ENCODE peak calls at places on chromosomes 11 and 22, in four cellular contexts. One of them, this sample, is unnamed. For H3K4me1, the result is how much of the 10 kb centered on the place peaks cover.

GRCh38 chr11:118048472-118049370 is 28.2 kb upstream of the TMPRSS4 start:
- DNase-seq in adipocyte: no peak
- DNase-seq in colonic mucosa: no peak
- DNase-seq in PC-3: no peak
- DNase-seq in this sample: no peak

GRCh38 chr11:125165664-125166346 is 1.3 kb downstream of the PKNOX2 start:
- DNase-seq in colonic mucosa: no peak
- DNase-seq in adipocyte: peak
- DNase-seq in PC-3: no peak
- DNase-seq in this sample: peak

GRCh38 chr11:61695917-61696316 is 15.7 kb downstream of the DAGLA start:
- DNase-seq in adipocyte: peak
- DNase-seq in PC-3: peak
- DNase-seq in colonic mucosa: peak
- DNase-seq in this sample: peak

GRCh38 chr22:50141891-50142363 is 28.6 kb upstream of the PANX2 start:
- DNase-seq in PC-3: no peak
- DNase-seq in colonic mucosa: no peak
- DNase-seq in adipocyte: no peak
- DNase-seq in this sample: peak

GRCh38 chr11:73360743-73361369 is 15.3 kb upstream of the RELT start:
- DNase-seq in colonic mucosa: no peak
- DNase-seq in PC-3: no peak
- DNase-seq in adipocyte: no peak
- DNase-seq in this sample: no peak

GRCh38 chr22:39999144-39999757 is 4.5 kb downstream of the FAM83F start:
- DNase-seq in adipocyte: no peak
- DNase-seq in PC-3: no peak
- DNase-seq in colonic mucosa: peak
- DNase-seq in this sample: no peak

GRCh38 chr11:1335811-1336761 is 26.7 kb upstream of the TOLLIP start:
- DNase-seq in colonic mucosa: peak
- DNase-seq in adipocyte: peak
- DNase-seq in PC-3: peak
- DNase-seq in this sample: peak

GRCh38 chr22:36331912-36332622 is 55.7 kb downstream of the MYH9 start:
- DNase-seq in colonic mucosa: peak
- DNase-seq in PC-3: peak
- DNase-seq in adipocyte: peak
- DNase-seq in this sample: peak

GRCh38 chr22:38735465-38736256 is 20.1 kb downstream of the SUN2 start:
- DNase-seq in colonic mucosa: no peak
- DNase-seq in adipocyte: no peak
- DNase-seq in PC-3: no peak
- DNase-seq in this sample: peak

GRCh38 chr11:122853971-122854446 is 15.7 kb downstream of the CRTAM start:
- DNase-seq in PC-3: peak
- DNase-seq in colonic mucosa: peak
- DNase-seq in adipocyte: peak
- DNase-seq in this sample: peak

GRCh38 chr11:111541209-111542061 is 915 bp downstream of the LAYN start:
- DNase-seq in colonic mucosa: peak
- DNase-seq in PC-3: no peak
- DNase-seq in adipocyte: peak
- DNase-seq in this sample: peak

GRCh38 chr11:43327987-43328386 is 16.2 kb downstream of the API5 start:
- DNase-seq in colonic mucosa: no peak
- DNase-seq in PC-3: peak
- DNase-seq in adipocyte: peak
- DNase-seq in this sample: peak

GRCh38 chr11:19800162-19800561 is 87.5 kb downstream of the NAV2 start:
- DNase-seq in PC-3: no peak
- DNase-seq in colonic mucosa: no peak
- DNase-seq in adipocyte: no peak
- DNase-seq in this sample: peak

GRCh38 chr22:26672590-26673468 is 15.4 kb downstream of the MIAT start:
- DNase-seq in PC-3: peak
- DNase-seq in colonic mucosa: peak
- DNase-seq in adipocyte: peak
- DNase-seq in this sample: peak

GRCh38 chr22:27194096-27194748 is 536.8 kb downstream of the MIAT start:
- DNase-seq in PC-3: no peak
- DNase-seq in adipocyte: no peak
- DNase-seq in colonic mucosa: no peak
- DNase-seq in this sample: no peak

GRCh38 chr11:131253142-131253884 is 117.1 kb upstream of the NTM start:
- DNase-seq in colonic mucosa: no peak
- DNase-seq in adipocyte: peak
- DNase-seq in PC-3: no peak
- DNase-seq in this sample: no peak

GRCh38 chr11:12179019-12179418 is 68.6 kb downstream of the MICAL2 start:
- DNase-seq in adipocyte: no peak
- DNase-seq in colonic mucosa: peak
- DNase-seq in PC-3: no peak
- DNase-seq in this sample: no peak

GRCh38 chr22:40326905-40327735 is 19.2 kb upstream of the ADSL start:
- DNase-seq in adipocyte: no peak
- DNase-seq in colonic mucosa: no peak
- DNase-seq in PC-3: peak
- DNase-seq in this sample: no peak

DNA sequence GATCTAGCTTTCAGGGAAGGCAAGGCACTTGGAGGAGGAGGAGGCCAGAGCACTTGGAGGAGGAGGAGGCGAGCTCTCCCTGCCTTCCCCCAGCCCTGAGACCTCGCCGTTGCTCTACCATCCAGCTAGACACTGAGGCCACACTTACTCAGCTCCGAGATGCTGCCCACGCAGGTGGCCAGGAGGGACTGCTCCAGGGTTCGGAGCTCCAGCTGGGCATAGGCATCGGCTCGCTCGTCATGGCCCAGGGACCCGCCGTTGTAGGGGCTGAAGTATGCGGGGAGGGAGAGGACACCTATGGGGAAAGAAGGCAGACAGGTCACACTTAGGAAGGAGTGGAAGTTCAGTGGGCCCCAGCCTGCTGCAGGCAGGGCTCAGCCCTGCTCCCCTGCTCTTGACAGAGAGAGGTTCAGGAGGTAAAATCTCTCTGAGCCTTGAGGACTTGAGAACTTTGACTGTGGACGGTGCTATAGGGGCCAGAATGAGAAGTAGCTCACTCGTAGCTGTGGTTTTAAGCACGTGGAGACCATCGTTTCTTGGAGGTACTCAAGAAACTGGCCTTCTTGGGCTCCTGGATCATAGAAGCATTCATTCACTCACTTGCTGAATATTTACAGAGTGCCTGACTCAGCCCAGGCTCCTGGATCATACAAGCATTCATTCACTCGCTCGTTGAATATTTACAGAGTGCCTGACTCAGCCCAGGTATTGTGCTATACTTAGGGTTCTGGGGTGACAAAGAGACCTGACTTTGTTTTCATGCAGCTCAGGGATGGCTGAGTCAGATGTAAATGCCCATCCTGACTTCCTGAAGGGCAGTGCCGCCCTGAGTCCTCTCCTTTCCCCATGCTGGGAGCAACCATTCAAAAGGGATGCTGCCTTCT is 99.2 kb downstream of the NAT10 start:
- DNase-seq in PC-3: peak
- DNase-seq in colonic mucosa: no peak
- DNase-seq in adipocyte: peak
- DNase-seq in this sample: peak
- H3K4me1 ChIP-seq in PC-3: under half
- H3K4me1 ChIP-seq in colonic mucosa: under half
- H3K4me1 ChIP-seq in adipocyte: under half
- H3K4me1 ChIP-seq in this sample: under half

GRCh38 chr22:42363851-42364250 is 68.4 kb downstream of the NFAM1 start:
- DNase-seq in colonic mucosa: no peak
- DNase-seq in adipocyte: no peak
- DNase-seq in PC-3: no peak
- DNase-seq in this sample: no peak

GRCh38 chr22:42364641-42365336 is 67.4 kb downstream of the NFAM1 start:
- DNase-seq in PC-3: no peak
- DNase-seq in colonic mucosa: no peak
- DNase-seq in adipocyte: peak
- DNase-seq in this sample: peak

GRCh38 chr22:42360348-42360747 is 71.9 kb downstream of the NFAM1 start:
- DNase-seq in colonic mucosa: no peak
- DNase-seq in adipocyte: no peak
- DNase-seq in PC-3: no peak
- DNase-seq in this sample: no peak

GRCh38 chr22:42358643-42359558 is 73.3 kb downstream of the NFAM1 start:
- DNase-seq in colonic mucosa: no peak
- DNase-seq in PC-3: no peak
- DNase-seq in adipocyte: no peak
- DNase-seq in this sample: peak

DNA sequence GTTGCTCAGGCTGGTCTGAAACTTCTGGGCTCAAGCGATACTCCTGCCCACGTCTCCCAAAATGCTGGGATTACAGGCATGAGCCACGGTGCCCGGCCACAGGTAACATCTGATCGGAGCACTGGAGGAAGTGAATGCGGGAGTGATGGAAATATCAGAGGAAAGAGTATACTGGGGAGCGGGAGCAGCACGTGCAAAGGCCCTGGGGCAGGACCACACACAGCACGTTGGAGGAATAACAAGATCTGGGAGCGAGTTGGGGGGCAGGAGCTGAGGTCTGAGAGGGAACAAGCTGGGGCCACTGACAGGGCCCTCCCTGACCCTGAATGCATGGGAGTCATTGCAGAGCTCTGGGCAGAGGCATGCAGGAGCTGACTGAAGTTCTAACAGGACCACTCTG is 70.7 kb downstream of the NFAM1 start:
- DNase-seq in colonic mucosa: no peak
- DNase-seq in adipocyte: no peak
- DNase-seq in PC-3: no peak
- DNase-seq in this sample: no peak
- H3K4me1 ChIP-seq in colonic mucosa: under half
- H3K4me1 ChIP-seq in adipocyte: under half
- H3K4me1 ChIP-seq in PC-3: under half
- H3K4me1 ChIP-seq in this sample: under half

GRCh38 chr22:46044718-46045458 is 67.9 kb upstream of the WNT7B start:
- DNase-seq in colonic mucosa: no peak
- DNase-seq in PC-3: no peak
- DNase-seq in adipocyte: peak
- DNase-seq in this sample: peak
- H3K4me1 ChIP-seq in colonic mucosa: under half
- H3K4me1 ChIP-seq in PC-3: half or more
- H3K4me1 ChIP-seq in adipocyte: half or more
- H3K4me1 ChIP-seq in this sample: under half

GRCh38 chr11:10329935-10330334 is 25.1 kb downstream of the ADM start:
- DNase-seq in adipocyte: peak
- DNase-seq in PC-3: peak
- DNase-seq in colonic mucosa: no peak
- DNase-seq in this sample: peak

GRCh38 chr11:10331548-10332289 is 26.8 kb downstream of the ADM start:
- DNase-seq in colonic mucosa: no peak
- DNase-seq in adipocyte: no peak
- DNase-seq in PC-3: no peak
- DNase-seq in this sample: no peak

GRCh38 chr11:10327254-10327653 is 22.4 kb downstream of the ADM start:
- DNase-seq in colonic mucosa: no peak
- DNase-seq in adipocyte: peak
- DNase-seq in PC-3: peak
- DNase-seq in this sample: no peak

GRCh38 chr11:10328314-10329090 is 23.6 kb downstream of the ADM start:
- DNase-seq in colonic mucosa: no peak
- DNase-seq in adipocyte: no peak
- DNase-seq in PC-3: peak
- DNase-seq in this sample: no peak

DNA sequence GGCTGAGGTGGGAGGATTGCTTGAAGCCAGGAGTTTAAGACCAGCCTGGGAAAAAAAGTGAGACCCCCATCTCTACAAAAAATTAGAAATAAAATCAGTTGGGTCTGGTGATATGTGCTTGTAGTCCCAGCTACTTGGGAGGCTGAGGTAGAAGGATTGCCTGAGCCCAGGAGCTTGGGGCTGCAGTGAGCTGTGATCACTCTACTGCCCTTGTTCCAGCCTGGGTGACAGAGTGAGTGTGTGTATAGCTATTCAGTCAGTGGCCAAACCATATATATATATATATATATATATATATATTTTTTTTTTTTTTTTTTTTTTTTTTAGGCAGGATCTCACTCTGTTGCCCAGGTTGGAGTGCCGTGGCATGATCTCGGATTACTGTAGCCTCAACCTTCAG is 24.5 kb downstream of the ADM start:
- DNase-seq in colonic mucosa: no peak
- DNase-seq in PC-3: no peak
- DNase-seq in adipocyte: no peak
- DNase-seq in this sample: no peak
- H3K4me1 ChIP-seq in colonic mucosa: under half
- H3K4me1 ChIP-seq in PC-3: under half
- H3K4me1 ChIP-seq in adipocyte: half or more
- H3K4me1 ChIP-seq in this sample: half or more